ENCODE peak calls at places on chromosomes 1 and 21, in eight cellular contexts. V is fibroblast of mammary gland, O is hepatocyte, G is nephron progenitor cell, B is left ventricle myocardium inferior, L is WTC11, Y is tibial artery, R is suprapubic skin. Z is an unnamed sample.

GRCh38 chr1:93821412-93822144 is 57.4 kb downstream of the DNTTIP2 start:
- DNase-seq in Y (no peak), V (no peak), O (no peak), R (no peak), G (no peak), B (no peak), L (no peak), Z (no peak)

GRCh38 chr1:4307468-4307845 is 347.0 kb upstream of the AJAP1 start:
- DNase-seq in L (no peak), G (no peak), B (no peak), R (peak; percentile 55), O (no peak), V (no peak), Y (peak; percentile 15), Z (no peak)

GRCh38 chr1:235648407-235648907 is 1.1 kb downstream of the GNG4 start:
- DNase-seq in R (no peak), L (no peak), G (peak; percentile 49), Y (no peak), B (no peak), V (no peak), O (peak; percentile 56), Z (no peak)

GRCh38 chr1:236716160-236716559 is 29.9 kb downstream of the ACTN2 start:
- DNase-seq in O (no peak), G (no peak), Y (no peak), R (no peak), B (no peak), V (no peak), L (no peak), Z (no peak)

GRCh38 chr1:19010995-19011696 is 54.7 kb upstream of the IFFO2 start:
- DNase-seq in R (peak; percentile 85), Y (peak; percentile 94), V (peak; percentile 97), B (peak; percentile 32), O (peak; percentile 95), G (no peak), L (no peak), Z (peak; percentile 95)

GRCh38 chr21:45076245-45076661 is 1.9 kb downstream of the ADARB1 start:
- DNase-seq in R (no peak), B (no peak), L (no peak), O (no peak), Y (no peak), V (no peak), G (no peak), Z (peak; percentile 41)

GRCh38 chr1:152745289-152745704 is 12.5 kb upstream of the KPRP start:
- DNase-seq in G (no peak), O (no peak), V (peak; percentile 83), B (no peak), Y (no peak), R (no peak), L (no peak), Z (no peak)

GRCh38 chr1:221724931-221725605 is 16.8 kb downstream of the DUSP10 start:
- DNase-seq in G (no peak), V (peak; percentile 85), R (no peak), L (no peak), Y (peak; percentile 78), O (no peak), B (peak; percentile 44), Z (no peak)

GRCh38 chr1:48216276-48216675 is 6.2 kb upstream of the SLC5A9 start:
- DNase-seq in V (no peak), R (no peak), O (no peak), B (no peak), Y (no peak), G (no peak), L (no peak), Z (no peak)

GRCh38 chr1:116255486-116255885 is 117.6 kb upstream of the ATP1A1 start:
- DNase-seq in R (no peak), Y (no peak), O (no peak), L (no peak), V (no peak), G (no peak), B (no peak), Z (no peak)

GRCh38 chr1:8212443-8212920 is 105.4 kb upstream of the SLC45A1 start:
- DNase-seq in Y (no peak), B (no peak), O (no peak), R (no peak), G (no peak), V (no peak), L (no peak), Z (no peak)

DNA sequence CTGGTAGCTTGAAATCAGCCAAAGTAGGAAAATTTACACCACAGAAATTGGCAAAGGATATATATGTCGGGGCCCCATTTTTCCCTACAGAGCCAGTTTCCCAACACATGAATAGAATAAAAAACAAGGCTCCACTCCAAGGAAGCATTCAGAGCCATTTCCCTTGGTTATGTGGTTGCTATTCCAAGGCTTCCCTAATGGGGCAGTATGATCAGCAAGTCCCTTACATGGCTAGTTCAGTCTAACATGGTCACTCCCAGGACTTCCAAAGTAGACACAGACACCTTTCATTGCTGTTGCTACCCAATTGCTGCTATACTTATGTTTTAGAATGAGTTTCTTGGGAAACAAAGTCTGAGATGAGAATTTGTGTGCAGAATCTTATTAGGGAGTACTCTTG is 93.1 kb downstream of the C21orf91 start:
- DNase-seq in O (no peak), B (no peak), R (no peak), Y (no peak), G (no peak), L (no peak), V (peak; percentile 2), Z (no peak)
- TF ChIP-seq CTCF in O (no peak), B (no peak), R (no peak), Y (no peak), G (no peak), L (peak; percentile 15), V (no peak), Z (no peak)

DNA sequence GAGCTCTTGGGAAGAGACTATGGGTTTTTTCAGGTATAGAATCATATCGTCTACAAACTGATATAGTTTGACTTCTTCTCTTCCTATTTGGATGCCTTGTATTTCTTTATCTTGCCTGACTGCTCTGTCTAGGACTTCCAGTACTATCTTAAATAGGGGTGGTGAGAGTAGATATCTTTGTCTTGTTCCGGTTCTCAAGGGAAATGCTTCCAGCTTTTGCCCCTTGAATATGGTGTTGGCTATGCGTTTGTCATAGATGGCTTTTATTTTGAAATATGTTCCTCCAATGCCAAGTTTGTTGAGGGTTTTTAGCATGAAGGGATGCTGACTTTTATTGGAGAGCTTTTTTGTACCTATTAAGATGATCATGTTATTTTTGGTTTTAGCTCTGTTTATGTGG is 170.3 kb downstream of the PTGER3 start:
- DNase-seq in L (no peak), R (no peak), B (no peak), O (no peak), G (no peak), Y (no peak), V (no peak), Z (no peak)
- TF ChIP-seq CTCF in L (no peak), R (no peak), B (no peak), O (no peak), G (no peak), Y (no peak), V (no peak), Z (no peak)

GRCh38 chr21:42068592-42068991 is 2.5 kb upstream of the UMODL1 start:
- DNase-seq in B (no peak), G (no peak), Y (no peak), L (no peak), O (no peak), R (no peak), V (no peak), Z (no peak)
- TF ChIP-seq CTCF in B (no peak), G (no peak), Y (no peak), L (no peak), O (no peak), R (no peak), V (no peak), Z (no peak)

GRCh38 chr1:85824066-85824835 is 116.0 kb upstream of the ZNHIT6 start:
- DNase-seq in R (no peak), L (peak; percentile 23), G (no peak), Y (no peak), O (peak; percentile 5), B (no peak), V (no peak), Z (no peak)
- TF ChIP-seq CTCF in R (no peak), L (no peak), G (no peak), Y (no peak), O (no peak), B (no peak), V (no peak), Z (no peak)

GRCh38 chr1:180911640-180912161 is 996 bp upstream of the KIAA1614 start:
- DNase-seq in R (peak; percentile 70), L (no peak), O (peak; percentile 32), G (no peak), V (peak; percentile 55), Y (no peak), B (no peak), Z (no peak)

GRCh38 chr1:180909462-180909976 is 3.2 kb upstream of the KIAA1614 start:
- DNase-seq in Y (no peak), O (no peak), R (no peak), V (no peak), G (no peak), L (no peak), B (no peak), Z (no peak)

GRCh38 chr1:180915426-180915965 is 2.8 kb downstream of the KIAA1614 start:
- DNase-seq in B (no peak), R (no peak), L (no peak), Y (peak; percentile 33), O (no peak), G (no peak), V (no peak), Z (no peak)

GRCh38 chr1:180912801-180913616 is at the start of gene KIAA1614:
- DNase-seq in R (peak; percentile 79), G (peak; percentile 57), L (peak; percentile 58), V (peak; percentile 44), Y (peak; percentile 73), O (peak; percentile 30), B (peak; percentile 54), Z (no peak)

DNA sequence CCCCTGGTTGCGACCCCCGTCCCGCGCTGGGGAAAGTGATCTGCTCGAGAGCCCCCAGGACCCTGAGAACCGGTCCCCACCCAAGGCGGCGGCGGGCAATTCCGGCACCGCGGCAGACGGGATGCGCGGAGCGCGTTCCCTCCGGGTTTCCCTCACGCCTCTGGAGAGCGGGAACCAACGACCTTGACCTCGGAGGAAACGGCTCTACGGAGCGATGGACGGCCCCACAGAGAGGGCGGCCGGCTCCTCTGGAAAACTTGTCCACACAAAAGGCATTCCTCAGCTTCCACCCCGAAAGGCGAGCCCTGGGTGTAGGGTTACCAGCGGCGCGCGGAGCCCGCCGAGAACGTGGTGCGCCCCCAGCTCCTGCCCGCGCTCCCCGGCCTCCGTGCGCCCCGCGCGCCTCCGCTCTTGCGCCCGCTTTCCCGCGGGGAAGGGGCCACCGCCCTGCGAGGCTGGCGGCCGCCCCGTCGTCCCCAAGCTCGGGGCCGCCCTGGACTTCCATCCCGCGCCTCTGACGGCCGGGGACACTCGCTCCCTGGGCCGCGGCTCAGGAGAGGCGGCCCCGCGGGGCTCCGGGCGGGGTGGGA is 391 bp upstream of the KIAA1614 start:
- DNase-seq in O (peak; percentile 60), B (no peak), R (peak; percentile 79), L (peak; percentile 53), Y (peak; percentile 68), V (peak; percentile 39), G (peak; percentile 76), Z (no peak)
- TF ChIP-seq CTCF in O (no peak), B (no peak), R (no peak), L (no peak), Y (no peak), V (no peak), G (no peak), Z (no peak)